ENCODE peak calls at places on chromosomes 6 and 20, in nine cellular contexts. F is caudate nucleus, O is GM12878, R is HS-5, I is occipital lobe, H is brain microvascular endothelial cell, S is HT1080, E is T-helper 1 cell, Q is RWPE1. C is an unnamed sample.

GRCh38 chr6:109139109-109139508 is 43.8 kb downstream of the CEP57L1 start:
- DNase-seq in O (no peak), H (peak), Q (peak), S (peak), F (no peak), E (no peak), I (no peak), R (no peak), C (peak)

GRCh38 chr6:107607109-107607508 is 117.2 kb downstream of the SOBP start:
- DNase-seq in H (no peak), O (no peak), F (no peak), S (no peak), Q (no peak), I (no peak), E (no peak), R (no peak), C (no peak)

GRCh38 chr6:140811642-140812041 is 1321.1 kb upstream of the GJE1 start:
- DNase-seq in E (no peak), F (no peak), Q (no peak), O (no peak), I (no peak), R (no peak), S (no peak), H (no peak), C (no peak)

GRCh38 chr20:3681352-3681930 is 369 bp downstream of the ADAM33 start:
- DNase-seq in E (no peak), F (no peak), H (no peak), O (no peak), Q (no peak), S (no peak), I (no peak), R (no peak), C (no peak)

GRCh38 chr20:60600036-60600435 is 641.8 kb downstream of the CDH26 start:
- DNase-seq in I (no peak), R (no peak), S (no peak), O (no peak), H (no peak), E (no peak), F (no peak), Q (no peak), C (no peak)

GRCh38 chr6:138945354-138945753 is 42.7 kb downstream of the REPS1 start:
- DNase-seq in S (no peak), H (no peak), F (no peak), I (no peak), E (no peak), R (no peak), O (no peak), Q (peak), C (peak)

GRCh38 chr6:2448826-2449571 is 203.6 kb upstream of the GMDS start:
- DNase-seq in Q (peak), H (peak), R (peak), I (no peak), F (no peak), O (no peak), E (no peak), S (peak), C (peak)

GRCh38 chr6:165931675-165932074 is 236.0 kb downstream of the TBXT start:
- DNase-seq in F (no peak), S (no peak), H (no peak), R (no peak), I (no peak), E (no peak), O (no peak), Q (no peak), C (no peak)

GRCh38 chr20:38870733-38871559 is 55.3 kb upstream of the FAM83D start:
- DNase-seq in S (peak), H (no peak), R (no peak), E (no peak), I (no peak), Q (peak), F (no peak), O (no peak), C (peak)

GRCh38 chr6:158955265-158955664 is 44.7 kb downstream of the RSPH3 start:
- DNase-seq in O (no peak), R (no peak), S (no peak), Q (no peak), F (no peak), H (no peak), E (no peak), I (no peak), C (no peak)

GRCh38 chr6:163998496-163998895 is 584.0 kb downstream of the QKI start:
- DNase-seq in Q (no peak), E (no peak), F (no peak), S (peak), H (no peak), R (no peak), I (no peak), O (no peak), C (peak)

GRCh38 chr6:2630362-2630761 is 120.4 kb downstream of the MYLK4 start:
- DNase-seq in F (no peak), Q (peak), O (no peak), H (peak), S (peak), R (peak), I (no peak), E (no peak), C (peak)

GRCh38 chr6:63671098-63671754 is 35.6 kb downstream of the PHF3 start:
- DNase-seq in Q (no peak), F (no peak), S (no peak), H (no peak), O (no peak), I (no peak), R (no peak), E (no peak), C (no peak)

GRCh38 chr6:154229796-154230195 is 126.8 kb downstream of the IPCEF1 start:
- DNase-seq in O (no peak), R (no peak), H (no peak), E (no peak), S (no peak), I (no peak), Q (no peak), F (no peak), C (no peak)

GRCh38 chr6:45640081-45640491 is 262.4 kb upstream of the SUPT3H start:
- DNase-seq in F (no peak), O (no peak), R (no peak), S (no peak), Q (no peak), I (no peak), E (no peak), H (no peak), C (no peak)

GRCh38 chr6:32843321-32843978 is 397 bp downstream of the PSMB8 start:
- DNase-seq in R (no peak), E (no peak), H (no peak), Q (no peak), O (no peak), S (no peak), F (no peak), I (no peak), C (peak)

GRCh38 chr20:57711826-57712225 is 2.0 kb upstream of the PMEPA1 start:
- DNase-seq in S (no peak), R (no peak), O (no peak), E (no peak), F (no peak), H (no peak), Q (no peak), I (no peak), C (no peak)

GRCh38 chr20:50724851-50725721 is 6.3 kb upstream of the PARD6B start:
- DNase-seq in E (no peak), Q (peak), I (peak), H (peak), S (peak), R (peak), F (peak), O (no peak), C (peak)

GRCh38 chr6:130381459-130382380 is 15.9 kb downstream of the TMEM200A start:
- DNase-seq in F (no peak), O (no peak), E (no peak), R (no peak), I (no peak), S (no peak), Q (no peak), H (no peak), C (no peak)

GRCh38 chr6:43698584-43699349 is 11.2 kb upstream of the MRPS18A start:
- DNase-seq in I (no peak), O (no peak), F (no peak), E (no peak), H (peak), S (peak), Q (no peak), R (no peak), C (peak)

GRCh38 chr6:9563996-9564395 is 850.9 kb downstream of the TFAP2A start:
- DNase-seq in O (no peak), I (no peak), R (no peak), Q (no peak), F (no peak), E (no peak), H (no peak), S (no peak), C (peak)

GRCh38 chr6:26195924-26196845 is 109.0 kb downstream of the HFE start:
- DNase-seq in I (no peak), O (no peak), H (no peak), R (no peak), Q (no peak), S (peak), E (no peak), F (no peak), C (peak)

GRCh38 chr20:53713328-53714056 is 119.9 kb upstream of the ZNF217 start:
- DNase-seq in H (no peak), O (no peak), S (no peak), I (no peak), R (no peak), E (no peak), F (no peak), Q (no peak), C (no peak)